ENCODE peak calls at places on chromosomes 16 and 17, in five cellular contexts. R is ovary, V is left lung, P is BE2C, G is BJ. S is an unnamed sample. For H3K27me3, the result is how much of the 10 kb centered on the place peaks cover.

GRCh38 chr16:5756969-5757368 is 659.4 kb upstream of the EEF2KMT start:
- DNase-seq in R (no peak), V (no peak), P (no peak), G (no peak), S (no peak)

GRCh38 chr17:74943808-74944522 is 8.3 kb downstream of the OTOP3 start:
- DNase-seq in R (no peak), V (no peak), P (no peak), G (no peak), S (no peak)

GRCh38 chr16:55053071-55053415 is 122.4 kb downstream of the IRX5 start:
- DNase-seq in R (no peak), V (no peak), P (no peak), G (no peak), S (no peak)

GRCh38 chr16:22670551-22670970 is 143.4 kb upstream of the HS3ST2 start:
- DNase-seq in R (peak), V (no peak), P (peak), G (no peak), S (peak)

GRCh38 chr16:11409398-11409797 is 64.1 kb downstream of the RMI2 start:
- DNase-seq in R (no peak), V (no peak), P (no peak), G (peak), S (no peak)

GRCh38 chr16:75070055-75070841 is 46.3 kb downstream of the LDHD start:
- DNase-seq in R (peak), V (no peak), P (peak), G (no peak), S (no peak)

GRCh38 chr16:54462766-54463165 is 176.2 kb upstream of the IRX3 start:
- DNase-seq in R (no peak), V (no peak), P (no peak), G (no peak), S (no peak)

GRCh38 chr16:2090819-2091721 is 43.3 kb downstream of the TSC2 start:
- DNase-seq in R (peak), V (peak), P (no peak), G (no peak), S (no peak)

GRCh38 chr16:85894266-85894665 is 4.7 kb upstream of the IRF8 start:
- DNase-seq in R (no peak), V (no peak), P (no peak), G (no peak), S (no peak)

GRCh38 chr17:29074488-29074887 is 31.5 kb downstream of the PIPOX start:
- DNase-seq in R (no peak), V (no peak), P (no peak), G (no peak), S (no peak)

GRCh38 chr16:27321013-27321960 is 7.5 kb downstream of the IL4R start:
- DNase-seq in R (no peak), V (no peak), P (no peak), G (no peak), S (no peak)

GRCh38 chr17:65122836-65123756 is 14.1 kb upstream of the RGS9 start:
- DNase-seq in R (peak), V (peak), P (peak), G (peak), S (peak)

GRCh38 chr17:65121368-65121767 is 15.8 kb upstream of the RGS9 start:
- DNase-seq in R (no peak), V (no peak), P (no peak), G (no peak), S (no peak)

GRCh38 chr17:65121916-65122821 is 15.0 kb upstream of the RGS9 start:
- DNase-seq in R (no peak), V (no peak), P (no peak), G (no peak), S (peak)

GRCh38 chr17:65123757-65124675 is 13.2 kb upstream of the RGS9 start:
- DNase-seq in R (no peak), V (no peak), P (no peak), G (no peak), S (no peak)
- H3K4me3 ChIP-seq in R (no peak), V (peak), P (peak), G (no peak), S (no peak)

DNA sequence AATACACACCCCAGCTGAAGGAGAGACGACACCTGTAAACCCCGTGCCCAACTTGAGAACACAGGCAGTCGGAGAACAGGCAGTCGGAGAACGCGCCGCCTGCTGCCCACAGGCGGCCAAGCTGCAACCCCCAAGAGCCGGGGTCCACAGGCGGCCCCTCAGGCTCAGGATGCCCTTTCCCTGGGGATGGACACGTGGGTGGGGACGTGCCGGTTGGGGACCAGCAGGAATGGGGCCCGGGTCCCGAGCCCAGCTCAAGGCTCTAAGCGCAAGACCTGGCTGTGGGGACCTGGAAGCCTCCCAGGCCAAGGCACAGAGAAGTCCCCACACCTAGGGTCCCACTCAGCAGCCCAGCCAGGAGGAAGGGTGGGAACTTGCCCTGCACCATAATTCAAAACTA is 79.5 kb upstream of the GNG13 start:
- DNase-seq in R (no peak), V (peak), P (peak), G (no peak), S (no peak)
- H3K27me3 ChIP-seq in R (under half), V (under half), P (under half), G (under half), S (under half)

DNA sequence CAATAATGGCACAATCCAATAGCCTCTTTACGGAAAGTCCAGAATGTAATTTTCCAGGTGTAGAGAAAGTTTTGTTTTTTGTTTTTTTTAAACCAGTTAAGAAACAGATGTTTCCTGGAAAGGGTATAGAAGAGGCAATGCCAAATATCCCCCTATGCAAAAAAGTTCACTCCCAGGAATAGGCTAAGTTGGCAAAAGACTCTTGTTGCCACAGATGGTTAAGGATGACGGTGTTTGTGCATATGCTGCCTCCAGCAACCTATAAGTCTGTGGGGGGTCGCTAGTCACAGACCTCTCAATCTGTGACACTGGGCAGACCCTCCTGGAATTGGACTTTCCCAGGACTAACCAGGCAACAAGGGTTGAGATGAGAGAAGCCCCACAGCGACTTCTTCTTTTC is 20.9 kb upstream of the HP start:
- DNase-seq in R (no peak), V (no peak), P (no peak), G (no peak), S (no peak)
- TF ChIP-seq CTCF in R (no peak), V (no peak), P (no peak), G (no peak), S (no peak)

GRCh38 chr17:8164815-8165131 is 2.0 kb upstream of the VAMP2 start:
- DNase-seq in R (no peak), V (no peak), P (no peak), G (no peak), S (no peak)
- H3K4me3 ChIP-seq in R (no peak), V (no peak), P (no peak), G (no peak), S (no peak)

GRCh38 chr16:84293406-84293805 is 1.3 kb upstream of the WFDC1 start:
- DNase-seq in R (no peak), V (no peak), P (no peak), G (no peak), S (no peak)
- H3K27me3 ChIP-seq in R (under half), V (under half), P (under half), G (under half), S (under half)

GRCh38 chr17:45395569-45396415 is 36.9 kb downstream of the ARHGAP27 start:
- DNase-seq in R (no peak), V (no peak), P (no peak), G (no peak), S (no peak)
- TF ChIP-seq CTCF in R (no peak), V (no peak), P (no peak), G (no peak), S (no peak)

GRCh38 chr16:30394603-30395154 is 541 bp upstream of the ZNF48 start:
- DNase-seq in R (no peak), V (no peak), P (no peak), G (no peak), S (no peak)

GRCh38 chr16:30395155-30395991 is at the start of gene ZNF48:
- DNase-seq in R (peak), V (peak), P (peak), G (peak), S (peak)

GRCh38 chr16:30397776-30398659 is 2.8 kb downstream of the ZNF48 start:
- DNase-seq in R (no peak), V (no peak), P (no peak), G (no peak), S (no peak)

GRCh38 chr16:30397056-30397455 is 1.8 kb downstream of the ZNF48 start:
- DNase-seq in R (no peak), V (no peak), P (no peak), G (no peak), S (no peak)

DNA sequence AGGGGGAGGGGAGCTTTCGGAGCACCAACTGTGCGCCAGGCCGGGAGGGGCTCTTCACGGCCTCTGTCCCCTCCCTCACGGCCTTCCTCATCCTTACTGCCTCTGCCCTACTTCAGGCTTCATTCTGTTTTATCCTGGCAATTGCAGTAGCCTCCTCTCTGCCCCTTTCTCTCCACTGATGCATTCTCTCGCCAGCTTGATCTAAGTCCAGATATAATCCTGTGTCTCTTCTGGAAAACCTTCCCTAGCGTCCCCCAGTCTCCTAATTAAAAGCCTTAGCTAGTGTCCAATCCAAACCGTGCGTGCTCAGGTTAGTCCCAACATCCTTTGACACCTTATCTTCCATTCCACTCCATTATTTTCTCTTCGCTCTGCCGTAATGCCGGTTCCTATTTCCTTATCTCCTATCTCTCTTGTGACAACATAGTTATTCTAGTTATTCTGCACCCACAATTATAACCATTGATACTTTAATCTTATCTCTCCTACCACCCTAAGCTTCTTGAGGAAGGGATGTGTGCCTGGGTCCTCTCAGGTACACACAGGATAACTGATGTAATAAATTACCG is 856 bp downstream of the ZNF48 start:
- DNase-seq in R (no peak), V (no peak), P (no peak), G (no peak), S (no peak)
- H3K4me3 ChIP-seq in R (peak), V (peak), P (peak), G (peak), S (peak)

DNA sequence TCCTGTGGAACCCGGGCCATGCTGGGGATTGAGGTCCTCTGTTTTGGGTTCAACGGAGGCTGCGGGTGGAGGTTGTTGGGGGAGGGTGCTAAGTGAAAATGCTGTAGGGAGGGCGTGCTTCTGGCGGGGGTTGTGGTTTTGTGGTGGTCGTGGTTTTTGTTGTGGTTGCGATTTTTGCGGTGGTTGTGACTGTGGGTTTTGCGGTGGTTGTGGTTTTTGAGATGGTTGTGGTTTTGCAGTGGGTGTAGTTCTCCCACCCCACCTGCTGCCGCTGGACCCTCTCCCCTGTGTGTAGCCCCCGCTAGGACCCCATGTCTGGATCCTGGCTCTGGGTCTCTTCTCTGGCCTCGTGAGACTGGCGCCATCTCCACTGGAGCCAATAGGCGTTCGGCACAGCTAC is 4.9 kb upstream of the SSTR5 start:
- DNase-seq in R (no peak), V (no peak), P (no peak), G (no peak), S (no peak)
- H3K27me3 ChIP-seq in R (under half), V (half or more), P (half or more), G (under half), S (under half)

DNA sequence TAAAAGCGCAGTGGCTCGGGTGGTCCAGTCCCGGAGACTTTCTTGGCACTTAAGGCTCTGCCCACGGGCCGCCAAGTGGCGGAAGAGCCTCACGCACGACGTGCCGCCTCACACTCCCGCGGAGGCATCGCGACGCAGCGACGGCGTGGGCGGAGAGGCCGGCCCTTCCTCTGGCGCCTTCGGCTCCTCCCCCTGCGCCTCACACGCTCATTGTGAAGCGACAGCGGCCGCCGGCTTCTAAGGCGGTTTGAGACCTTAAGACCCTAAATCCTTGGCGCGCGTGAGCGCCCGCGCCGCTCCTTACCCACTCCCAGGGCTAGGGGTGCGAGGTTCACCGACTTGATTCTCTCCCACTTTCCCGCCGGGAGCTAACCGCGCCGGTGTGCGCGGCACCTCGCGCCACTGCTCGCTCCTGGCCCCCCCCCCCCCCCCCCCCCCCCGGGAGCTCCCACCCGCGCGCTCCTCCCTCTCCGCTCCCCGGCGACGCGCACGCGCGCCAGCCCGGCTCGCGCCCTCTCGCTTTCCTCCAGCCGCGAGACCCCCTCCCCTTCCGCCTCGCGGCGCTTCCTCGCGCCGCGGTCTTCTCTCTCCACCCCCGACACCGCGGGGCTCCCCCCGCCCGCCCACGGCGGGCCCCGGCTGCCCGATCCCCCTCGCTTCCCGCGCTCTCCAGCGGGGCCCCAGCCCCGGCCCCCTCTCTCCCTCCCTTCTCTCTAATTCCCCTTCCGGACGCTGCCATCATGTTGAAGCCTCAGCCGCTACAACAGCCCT is at the start of gene ATXN2L:
- DNase-seq in R (peak), V (peak), P (peak), G (peak), S (peak)
- TF ChIP-seq CTCF in R (no peak), V (peak), P (no peak), G (no peak), S (no peak)

DNA sequence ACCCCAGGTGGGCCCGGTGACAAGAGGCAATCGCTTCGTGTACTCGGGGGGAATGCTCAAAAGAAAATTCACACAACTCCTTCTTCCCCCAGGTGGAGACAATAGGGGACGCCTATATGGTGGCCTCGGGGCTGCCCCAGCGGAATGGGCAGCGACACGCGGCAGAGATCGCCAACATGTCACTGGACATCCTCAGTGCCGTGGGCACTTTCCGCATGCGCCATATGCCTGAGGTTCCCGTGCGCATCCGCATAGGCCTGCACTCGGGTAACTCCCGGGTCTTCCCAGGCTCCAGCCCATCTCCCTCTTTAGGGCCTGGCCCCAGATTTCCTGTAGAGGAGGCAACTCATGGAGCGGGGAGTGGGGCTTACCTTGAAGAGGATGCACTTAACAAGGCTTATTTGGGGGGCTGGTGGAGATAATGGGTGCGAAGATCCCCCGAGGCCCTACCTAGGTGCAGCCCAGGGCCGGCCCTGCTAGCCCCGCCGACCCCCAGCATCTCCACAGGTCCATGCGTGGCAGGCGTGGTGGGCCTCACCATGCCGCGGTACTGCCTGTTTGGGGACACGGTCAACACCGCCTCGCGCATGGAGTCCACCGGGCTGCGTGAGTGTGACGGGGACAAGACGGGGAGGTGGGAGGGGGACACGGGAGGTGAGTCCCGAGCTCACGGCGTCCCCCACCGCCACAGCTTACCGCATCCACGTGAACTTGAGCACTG is 13.0 kb downstream of the GUCY2D start:
- DNase-seq in R (no peak), V (no peak), P (no peak), G (no peak), S (no peak)
- H3K4me3 ChIP-seq in R (no peak), V (peak), P (no peak), G (no peak), S (no peak)